ENCODE peak calls at places on chromosomes 12 and 14, in six cellular contexts. One of them, this sample, is unnamed.

GRCh38 chr14:66140213-66140918 is 345.8 kb upstream of the CCDC196 start:
- DNase-seq in tibial nerve: no peak
- DNase-seq in GM13976: peak
- DNase-seq in endothelial cell of umbilical vein: no peak
- DNase-seq in heart left ventricle: no peak
- DNase-seq in HFF-Myc: no peak
- DNase-seq in this sample: peak

GRCh38 chr12:116528067-116528466 is 31.1 kb upstream of the MAP1LC3B2 start:
- DNase-seq in tibial nerve: no peak
- DNase-seq in GM13976: no peak
- DNase-seq in endothelial cell of umbilical vein: peak
- DNase-seq in heart left ventricle: no peak
- DNase-seq in HFF-Myc: peak
- DNase-seq in this sample: no peak

GRCh38 chr14:70624972-70625371 is 16.7 kb upstream of the TTC9 start:
- DNase-seq in tibial nerve: no peak
- DNase-seq in GM13976: no peak
- DNase-seq in endothelial cell of umbilical vein: no peak
- DNase-seq in heart left ventricle: no peak
- DNase-seq in HFF-Myc: no peak
- DNase-seq in this sample: no peak

GRCh38 chr12:4852911-4853310 is 56.8 kb upstream of the KCNA1 start:
- DNase-seq in tibial nerve: no peak
- DNase-seq in GM13976: no peak
- DNase-seq in endothelial cell of umbilical vein: no peak
- DNase-seq in heart left ventricle: no peak
- DNase-seq in HFF-Myc: no peak
- DNase-seq in this sample: no peak

GRCh38 chr14:68341765-68342212 is 451.1 kb downstream of the ZFP36L1 start:
- DNase-seq in tibial nerve: no peak
- DNase-seq in GM13976: no peak
- DNase-seq in endothelial cell of umbilical vein: no peak
- DNase-seq in heart left ventricle: no peak
- DNase-seq in HFF-Myc: no peak
- DNase-seq in this sample: no peak

GRCh38 chr14:73610692-73611091 is 1.6 kb upstream of the ACOT6 start:
- DNase-seq in tibial nerve: no peak
- DNase-seq in GM13976: no peak
- DNase-seq in endothelial cell of umbilical vein: peak
- DNase-seq in heart left ventricle: no peak
- DNase-seq in HFF-Myc: no peak
- DNase-seq in this sample: no peak

GRCh38 chr12:53757095-53757770 is 5.5 kb upstream of the CISTR start:
- DNase-seq in tibial nerve: peak
- DNase-seq in GM13976: peak
- DNase-seq in endothelial cell of umbilical vein: peak
- DNase-seq in heart left ventricle: peak
- DNase-seq in HFF-Myc: no peak
- DNase-seq in this sample: peak

GRCh38 chr14:84028205-84028604 is 1501.7 kb upstream of the FLRT2 start:
- DNase-seq in tibial nerve: no peak
- DNase-seq in GM13976: no peak
- DNase-seq in endothelial cell of umbilical vein: no peak
- DNase-seq in heart left ventricle: no peak
- DNase-seq in HFF-Myc: no peak
- DNase-seq in this sample: no peak

GRCh38 chr12:54300732-54301427 is at the start of gene NFE2:
- DNase-seq in tibial nerve: no peak
- DNase-seq in GM13976: no peak
- DNase-seq in endothelial cell of umbilical vein: no peak
- DNase-seq in heart left ventricle: peak
- DNase-seq in HFF-Myc: peak
- DNase-seq in this sample: no peak

GRCh38 chr12:29238822-29239291 is 89.8 kb downstream of the FAR2 start:
- DNase-seq in tibial nerve: no peak
- DNase-seq in GM13976: no peak
- DNase-seq in endothelial cell of umbilical vein: peak
- DNase-seq in heart left ventricle: no peak
- DNase-seq in HFF-Myc: no peak
- DNase-seq in this sample: no peak

DNA sequence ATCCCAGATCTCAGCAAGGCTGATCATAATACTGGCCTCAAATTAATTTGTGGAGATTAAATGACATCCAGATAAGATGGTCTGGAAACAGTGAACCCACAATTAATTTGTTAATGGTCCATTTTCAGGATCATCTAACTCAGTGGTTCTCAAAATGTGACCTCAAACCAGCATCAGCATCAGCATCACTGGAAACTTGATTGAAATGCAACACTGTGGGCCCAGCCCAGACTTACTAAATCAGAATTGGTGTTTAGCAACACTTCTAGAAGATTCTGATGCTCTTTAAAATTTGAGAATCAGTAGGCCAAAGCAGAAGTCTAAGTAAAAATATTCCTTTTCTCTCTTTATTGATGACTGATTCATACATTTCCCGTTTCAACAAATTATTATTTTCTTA is 10.7 kb upstream of the KRT82 start:
- DNase-seq in tibial nerve: peak
- DNase-seq in GM13976: no peak
- DNase-seq in endothelial cell of umbilical vein: no peak
- DNase-seq in heart left ventricle: no peak
- DNase-seq in HFF-Myc: no peak
- DNase-seq in this sample: no peak
- TF ChIP-seq CTCF in tibial nerve: no peak
- TF ChIP-seq CTCF in GM13976: no peak
- TF ChIP-seq CTCF in endothelial cell of umbilical vein: no peak
- TF ChIP-seq CTCF in heart left ventricle: no peak
- TF ChIP-seq CTCF in HFF-Myc: no peak
- TF ChIP-seq CTCF in this sample: no peak

DNA sequence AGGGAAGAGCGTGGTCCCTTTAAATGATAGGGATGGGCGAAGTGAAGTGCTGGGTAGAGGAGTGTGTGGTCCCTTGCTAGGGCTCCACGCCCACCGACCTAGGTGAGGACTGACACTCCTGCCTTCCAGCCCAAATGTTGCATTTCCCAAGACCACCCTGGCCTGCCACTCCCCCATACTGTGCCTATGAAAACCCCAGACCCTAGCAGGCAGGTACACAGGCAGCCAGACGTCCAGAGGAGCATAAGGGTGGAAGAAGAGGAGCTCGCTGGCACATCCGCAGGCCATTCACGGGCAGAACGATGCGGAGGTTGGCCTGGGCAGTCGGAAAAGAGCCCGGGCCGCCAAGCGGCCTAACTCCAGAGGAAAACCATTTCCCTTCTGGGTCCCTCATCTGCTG is 817 bp upstream of the IPO8 start:
- DNase-seq in tibial nerve: no peak
- DNase-seq in GM13976: peak
- DNase-seq in endothelial cell of umbilical vein: no peak
- DNase-seq in heart left ventricle: no peak
- DNase-seq in HFF-Myc: no peak
- DNase-seq in this sample: no peak
- TF ChIP-seq CTCF in tibial nerve: no peak
- TF ChIP-seq CTCF in GM13976: no peak
- TF ChIP-seq CTCF in endothelial cell of umbilical vein: no peak
- TF ChIP-seq CTCF in heart left ventricle: no peak
- TF ChIP-seq CTCF in HFF-Myc: no peak
- TF ChIP-seq CTCF in this sample: no peak

GRCh38 chr14:99036594-99037293 is 235.3 kb downstream of the BCL11B start:
- DNase-seq in tibial nerve: peak
- DNase-seq in GM13976: no peak
- DNase-seq in endothelial cell of umbilical vein: no peak
- DNase-seq in heart left ventricle: no peak
- DNase-seq in HFF-Myc: no peak
- DNase-seq in this sample: no peak

GRCh38 chr14:99035268-99035667 is 236.7 kb downstream of the BCL11B start:
- DNase-seq in tibial nerve: peak
- DNase-seq in GM13976: peak
- DNase-seq in endothelial cell of umbilical vein: no peak
- DNase-seq in heart left ventricle: no peak
- DNase-seq in HFF-Myc: peak
- DNase-seq in this sample: no peak

GRCh38 chr14:99034711-99035171 is 237.3 kb downstream of the BCL11B start:
- DNase-seq in tibial nerve: no peak
- DNase-seq in GM13976: peak
- DNase-seq in endothelial cell of umbilical vein: no peak
- DNase-seq in heart left ventricle: no peak
- DNase-seq in HFF-Myc: no peak
- DNase-seq in this sample: no peak

GRCh38 chr14:99035712-99036593 is 236.0 kb downstream of the BCL11B start:
- DNase-seq in tibial nerve: peak
- DNase-seq in GM13976: no peak
- DNase-seq in endothelial cell of umbilical vein: no peak
- DNase-seq in heart left ventricle: peak
- DNase-seq in HFF-Myc: peak
- DNase-seq in this sample: no peak

GRCh38 chr14:99033951-99034350 is 238.0 kb downstream of the BCL11B start:
- DNase-seq in tibial nerve: no peak
- DNase-seq in GM13976: no peak
- DNase-seq in endothelial cell of umbilical vein: no peak
- DNase-seq in heart left ventricle: no peak
- DNase-seq in HFF-Myc: no peak
- DNase-seq in this sample: no peak
- TF ChIP-seq CTCF in tibial nerve: no peak
- TF ChIP-seq CTCF in GM13976: no peak
- TF ChIP-seq CTCF in endothelial cell of umbilical vein: no peak
- TF ChIP-seq CTCF in heart left ventricle: no peak
- TF ChIP-seq CTCF in HFF-Myc: no peak
- TF ChIP-seq CTCF in this sample: no peak

GRCh38 chr12:10455766-10456165 is 2.6 kb upstream of the KLRC1 start:
- DNase-seq in tibial nerve: no peak
- DNase-seq in GM13976: no peak
- DNase-seq in endothelial cell of umbilical vein: no peak
- DNase-seq in heart left ventricle: no peak
- DNase-seq in HFF-Myc: no peak
- DNase-seq in this sample: no peak

GRCh38 chr12:10457760-10458159 is 4.6 kb upstream of the KLRC1 start:
- DNase-seq in tibial nerve: no peak
- DNase-seq in GM13976: no peak
- DNase-seq in endothelial cell of umbilical vein: no peak
- DNase-seq in heart left ventricle: no peak
- DNase-seq in HFF-Myc: no peak
- DNase-seq in this sample: no peak

GRCh38 chr12:10448236-10448635 is 4.9 kb downstream of the KLRC1 start:
- DNase-seq in tibial nerve: no peak
- DNase-seq in GM13976: no peak
- DNase-seq in endothelial cell of umbilical vein: no peak
- DNase-seq in heart left ventricle: no peak
- DNase-seq in HFF-Myc: no peak
- DNase-seq in this sample: no peak

GRCh38 chr12:10454531-10454930 is 1.4 kb upstream of the KLRC1 start:
- DNase-seq in tibial nerve: no peak
- DNase-seq in GM13976: no peak
- DNase-seq in endothelial cell of umbilical vein: no peak
- DNase-seq in heart left ventricle: no peak
- DNase-seq in HFF-Myc: no peak
- DNase-seq in this sample: no peak

GRCh38 chr12:10453144-10453543 is at the start of gene KLRC1:
- DNase-seq in tibial nerve: no peak
- DNase-seq in GM13976: no peak
- DNase-seq in endothelial cell of umbilical vein: no peak
- DNase-seq in heart left ventricle: no peak
- DNase-seq in HFF-Myc: no peak
- DNase-seq in this sample: no peak
- TF ChIP-seq CTCF in tibial nerve: no peak
- TF ChIP-seq CTCF in GM13976: no peak
- TF ChIP-seq CTCF in endothelial cell of umbilical vein: no peak
- TF ChIP-seq CTCF in heart left ventricle: no peak
- TF ChIP-seq CTCF in HFF-Myc: no peak
- TF ChIP-seq CTCF in this sample: no peak

GRCh38 chr14:100118377-100119011 is 41.0 kb downstream of the DEGS2 start:
- DNase-seq in tibial nerve: no peak
- DNase-seq in GM13976: no peak
- DNase-seq in endothelial cell of umbilical vein: no peak
- DNase-seq in heart left ventricle: no peak
- DNase-seq in HFF-Myc: no peak
- DNase-seq in this sample: no peak
- TF ChIP-seq CTCF in tibial nerve: no peak
- TF ChIP-seq CTCF in GM13976: no peak
- TF ChIP-seq CTCF in endothelial cell of umbilical vein: no peak
- TF ChIP-seq CTCF in heart left ventricle: no peak
- TF ChIP-seq CTCF in HFF-Myc: no peak
- TF ChIP-seq CTCF in this sample: no peak

DNA sequence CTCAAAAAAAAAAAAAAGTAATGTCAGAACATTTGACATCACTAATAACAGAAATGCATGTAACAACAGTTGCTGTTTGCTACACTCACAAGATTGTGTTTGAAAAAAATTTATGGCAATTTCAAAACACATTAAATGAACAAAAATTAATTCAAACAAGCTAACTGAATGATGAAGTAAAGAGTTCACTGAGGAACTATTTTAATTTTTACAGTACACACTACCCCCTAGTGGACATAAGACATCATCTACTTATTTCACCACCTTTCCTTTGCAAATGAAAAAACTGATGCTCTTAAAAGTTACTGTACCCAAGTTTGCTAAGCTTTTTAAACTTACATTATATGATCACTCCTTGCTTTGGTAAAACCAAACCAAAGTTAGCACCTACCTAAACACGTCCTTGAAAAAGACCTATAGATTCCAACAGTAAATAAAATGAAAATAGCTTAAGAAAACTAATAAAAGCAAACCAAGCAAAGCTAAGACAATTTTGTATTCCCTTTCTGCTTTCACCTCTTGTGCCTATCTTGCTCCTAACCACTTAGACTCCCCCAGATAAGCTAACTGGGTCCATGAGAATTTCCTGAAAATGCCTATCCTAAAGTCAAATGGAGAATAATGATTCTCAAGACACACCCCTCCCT is 22.2 kb downstream of the UBE2N start:
- DNase-seq in tibial nerve: no peak
- DNase-seq in GM13976: no peak
- DNase-seq in endothelial cell of umbilical vein: peak
- DNase-seq in heart left ventricle: no peak
- DNase-seq in HFF-Myc: peak
- DNase-seq in this sample: peak
- TF ChIP-seq CTCF in tibial nerve: peak
- TF ChIP-seq CTCF in GM13976: peak
- TF ChIP-seq CTCF in endothelial cell of umbilical vein: peak
- TF ChIP-seq CTCF in heart left ventricle: peak
- TF ChIP-seq CTCF in HFF-Myc: peak
- TF ChIP-seq CTCF in this sample: peak

This sample was measured in GM10248.